ENCODE peak calls at places on chromosomes 4 and X, in seven cellular contexts. W, B, T, S, A, N and E are unnamed samples.

GRCh38 chr4:7824218-7824617 is 115.4 kb downstream of the AFAP1 start:
- DNase-seq in W (no peak), B (peak), T (no peak), S (no peak), A (no peak), N (no peak), E (no peak)

GRCh38 chr4:139188648-139189416 is 11.8 kb upstream of the ELF2 start:
- DNase-seq in W (no peak), B (peak), T (no peak), S (no peak), A (no peak), N (peak), E (no peak)

GRCh38 chr4:2545321-2546013 is 9.0 kb downstream of the FAM193A start:
- DNase-seq in W (no peak), B (no peak), T (no peak), S (no peak), A (no peak), N (no peak), E (no peak)

GRCh38 chr4:113405874-113406722 is 355.4 kb downstream of the CAMK2D start:
- DNase-seq in W (no peak), B (no peak), T (no peak), S (no peak), A (no peak), N (no peak), E (no peak)

GRCh38 chr4:33316578-33316977 is 2596.4 kb downstream of the PCDH7 start:
- DNase-seq in W (no peak), B (no peak), T (no peak), S (no peak), A (no peak), N (no peak), E (no peak)

GRCh38 chr4:126269106-126269505 is 954.4 kb downstream of the FAT4 start:
- DNase-seq in W (no peak), B (peak), T (no peak), S (no peak), A (no peak), N (no peak), E (no peak)

GRCh38 chr4:7814451-7814850 is 125.2 kb downstream of the AFAP1 start:
- DNase-seq in W (no peak), B (no peak), T (no peak), S (no peak), A (no peak), N (no peak), E (no peak)

GRCh38 chr4:103012085-103012484 is 7.4 kb downstream of the SLC9B1 start:
- DNase-seq in W (no peak), B (peak), T (peak), S (no peak), A (no peak), N (peak), E (no peak)

GRCh38 chr4:20288846-20289512 is 37.3 kb downstream of the SLIT2 start:
- DNase-seq in W (no peak), B (peak), T (no peak), S (no peak), A (no peak), N (no peak), E (no peak)

GRCh38 chr4:141455651-141456050 is 180.7 kb upstream of the IL15 start:
- DNase-seq in W (no peak), B (no peak), T (no peak), S (no peak), A (no peak), N (peak), E (no peak)

GRCh38 chrX:40172169-40172979 is 74.6 kb upstream of the BCOR start:
- DNase-seq in W (peak), B (peak), T (no peak), S (no peak), A (peak), N (peak), E (no peak)

GRCh38 chr4:37517326-37517725 is 168.8 kb downstream of the RELL1 start:
- DNase-seq in W (no peak), B (no peak), T (no peak), S (no peak), A (no peak), N (no peak), E (no peak)

GRCh38 chrX:48487362-48487785 is 11.4 kb downstream of the FTSJ1 start:
- DNase-seq in W (no peak), B (peak), T (peak), S (no peak), A (no peak), N (peak), E (no peak)

GRCh38 chrX:45986971-45987370 is 558.2 kb downstream of the ZNF674 start:
- DNase-seq in W (no peak), B (peak), T (no peak), S (no peak), A (no peak), N (peak), E (no peak)

GRCh38 chr4:32986236-32986635 is 2266.1 kb downstream of the PCDH7 start:
- DNase-seq in W (no peak), B (no peak), T (no peak), S (no peak), A (no peak), N (no peak), E (no peak)

GRCh38 chr4:147136308-147136707 is 190.6 kb upstream of the TTC29 start:
- DNase-seq in W (no peak), B (peak), T (no peak), S (no peak), A (no peak), N (no peak), E (no peak)

GRCh38 chr4:147085796-147086195 is 140.1 kb upstream of the TTC29 start:
- DNase-seq in W (no peak), B (no peak), T (no peak), S (no peak), A (no peak), N (no peak), E (no peak)

GRCh38 chr4:1178300-1179088 is 6.1 kb upstream of the SPON2 start:
- DNase-seq in W (no peak), B (no peak), T (no peak), S (no peak), A (no peak), N (no peak), E (no peak)

GRCh38 chrX:9681422-9681821 is 84.2 kb downstream of the GPR143 start:
- DNase-seq in W (no peak), B (peak), T (no peak), S (no peak), A (no peak), N (peak), E (no peak)

GRCh38 chr4:55947254-55947882 is 1.4 kb upstream of the CEP135 start:
- DNase-seq in W (no peak), B (peak), T (no peak), S (no peak), A (peak), N (no peak), E (no peak)

GRCh38 chr4:125741825-125742452 is 427.2 kb downstream of the FAT4 start:
- DNase-seq in W (no peak), B (peak), T (peak), S (no peak), A (peak), N (peak), E (peak)

GRCh38 chr4:159103406-159104131 is 690 bp downstream of the RAPGEF2 start:
- DNase-seq in W (peak), B (peak), T (peak), S (peak), A (peak), N (peak), E (peak)

GRCh38 chrX:100994352-100995281 is 25.1 kb downstream of the ARL13A start:
- DNase-seq in W (no peak), B (peak), T (peak), S (no peak), A (peak), N (peak), E (no peak)

GRCh38 chrX:44970709-44971108 is 97.7 kb downstream of the KDM6A start:
- DNase-seq in W (no peak), B (no peak), T (no peak), S (no peak), A (no peak), N (no peak), E (no peak)

GRCh38 chr4:37758226-37758625 is 68.3 kb upstream of the PGM2 start:
- DNase-seq in W (no peak), B (peak), T (no peak), S (no peak), A (peak), N (no peak), E (no peak)

GRCh38 chr4:36351082-36351666 is 69.8 kb downstream of the DTHD1 start:
- DNase-seq in W (peak), B (peak), T (peak), S (peak), A (peak), N (peak), E (peak)

GRCh38 chrX:44874481-44875184 is 1.6 kb downstream of the KDM6A start:
- DNase-seq in W (peak), B (peak), T (peak), S (no peak), A (peak), N (peak), E (peak)

GRCh38 chrX:150567645-150568319 is 639 bp upstream of the MTM1 start:
- DNase-seq in W (no peak), B (no peak), T (no peak), S (no peak), A (no peak), N (no peak), E (no peak)

GRCh38 chr4:102217775-102218174 is 127.5 kb downstream of the SLC39A8 start:
- DNase-seq in W (no peak), B (no peak), T (no peak), S (no peak), A (no peak), N (peak), E (no peak)

GRCh38 chr4:150582101-150582565 is at the start of gene MAB21L2:
- DNase-seq in W (peak), B (no peak), T (no peak), S (no peak), A (no peak), N (no peak), E (no peak)

GRCh38 chr4:121155893-121156292 is 8.2 kb downstream of the TNIP3 start:
- DNase-seq in W (no peak), B (peak), T (peak), S (no peak), A (no peak), N (peak), E (no peak)

GRCh38 chr4:151962138-151962845 is 201.5 kb upstream of the GATB start:
- DNase-seq in W (no peak), B (no peak), T (no peak), S (no peak), A (no peak), N (no peak), E (no peak)

GRCh38 chr4:155960522-155960921 is 6.9 kb upstream of the CTSO start:
- DNase-seq in W (no peak), B (peak), T (no peak), S (no peak), A (no peak), N (no peak), E (no peak)

GRCh38 chr4:77619408-77619807 is 13.8 kb downstream of the CXCL13 start:
- DNase-seq in W (no peak), B (peak), T (no peak), S (no peak), A (no peak), N (no peak), E (no peak)

GRCh38 chrX:3141031-3141430 is 99.8 kb downstream of the ARSF start:
- DNase-seq in W (no peak), B (no peak), T (no peak), S (no peak), A (no peak), N (no peak), E (no peak)